ENCODE peak calls at places on chromosome X, in five cellular contexts. M is GM23248; J is stimulated activated CD4-positive, alpha-beta T cell treated with anti-CD3 and anti-CD28 coated beads, Interleukin-4, amount 100 ng/mL, for 4 hours; G is AG09309; X is cardiac muscle cell. E is an unnamed sample.

GRCh38 chrX:103338663-103339062 is 8.6 kb downstream of the TCEAL7 start:
- DNase-seq in M (no peak), J (no peak), G (no peak), X (no peak), E (no peak)

GRCh38 chrX:43627147-43627546 is 29.0 kb upstream of the MAOA start:
- DNase-seq in M (no peak), J (no peak), G (no peak), X (no peak), E (no peak)

GRCh38 chrX:69189972-69190371 is 24.7 kb upstream of the PJA1 start:
- DNase-seq in M (no peak), J (no peak), G (no peak), X (peak; percentile 72), E (no peak)

GRCh38 chrX:10744011-10744410 is 123.6 kb upstream of the MID1 start:
- DNase-seq in M (no peak), J (no peak), G (no peak), X (no peak), E (no peak)

GRCh38 chrX:18674417-18674787 is 2.5 kb upstream of the RS1 start:
- DNase-seq in M (no peak), J (peak; percentile 7), G (no peak), X (no peak), E (peak; percentile 6)

GRCh38 chrX:65689377-65689776 is 21.9 kb downstream of the MSN start:
- DNase-seq in M (no peak), J (no peak), G (no peak), X (no peak), E (no peak)

GRCh38 chrX:24341795-24342194 is 18.6 kb upstream of the SUPT20HL1 start:
- DNase-seq in M (peak; percentile 85), J (no peak), G (peak; percentile 64), X (peak; percentile 59), E (peak; percentile 4)

GRCh38 chrX:108299101-108299591 is 139.1 kb downstream of the COL4A6 start:
- DNase-seq in M (peak; percentile 38), J (no peak), G (no peak), X (peak; percentile 51), E (no peak)

GRCh38 chrX:97563531-97564133 is 679.9 kb downstream of the RPA4 start:
- DNase-seq in M (peak; percentile 78), J (peak; percentile 48), G (peak; percentile 18), X (peak; percentile 79), E (peak; percentile 41)

GRCh38 chrX:49230500-49231232 is 2.5 kb downstream of the CACNA1F start:
- DNase-seq in M (peak; percentile 34), J (peak; percentile 50), G (no peak), X (no peak), E (no peak)

GRCh38 chrX:11792461-11793421 is 34.7 kb downstream of the MSL3 start:
- DNase-seq in M (no peak), J (peak; percentile 77), G (no peak), X (peak; percentile 7), E (no peak)

GRCh38 chrX:2670978-2671377 is 20.1 kb upstream of the CD99 start:
- DNase-seq in M (no peak), J (no peak), G (no peak), X (no peak), E (no peak)

GRCh38 chrX:17082831-17083230 is 136.4 kb downstream of the REPS2 start:
- DNase-seq in M (peak; percentile 25), J (no peak), G (no peak), X (no peak), E (no peak)

GRCh38 chrX:40996886-40997530 is 88.2 kb upstream of the USP9X start:
- DNase-seq in M (peak; percentile 66), J (no peak), G (peak; percentile 42), X (peak; percentile 96), E (no peak)

GRCh38 chrX:65575024-65575423 is 40.4 kb upstream of the LAS1L start:
- DNase-seq in M (peak; percentile 24), J (no peak), G (no peak), X (no peak), E (no peak)

GRCh38 chrX:46873746-46874145 is 36.9 kb downstream of the RP2 start:
- DNase-seq in M (no peak), J (no peak), G (no peak), X (no peak), E (no peak)

GRCh38 chrX:16368696-16369095 is 201.4 kb downstream of the MAGEB17 start:
- DNase-seq in M (no peak), J (no peak), G (no peak), X (no peak), E (no peak)

GRCh38 chrX:48487362-48487785 is 11.4 kb downstream of the FTSJ1 start:
- DNase-seq in M (peak; percentile 85), J (no peak), G (peak; percentile 97), X (peak; percentile 90), E (no peak)

GRCh38 chrX:38484607-38485498 is 76.5 kb upstream of the TSPAN7 start:
- DNase-seq in M (no peak), J (no peak), G (no peak), X (no peak), E (no peak)

GRCh38 chrX:9875801-9876200 is 89.6 kb downstream of the SHROOM2 start:
- DNase-seq in M (no peak), J (no peak), G (no peak), X (no peak), E (no peak)

GRCh38 chrX:1592863-1593201 is 1.4 kb downstream of the AKAP17A start:
- DNase-seq in M (peak; percentile 56), J (no peak), G (no peak), X (peak; percentile 36), E (no peak)

GRCh38 chrX:16445166-16445752 is 204.7 kb upstream of the S100G start:
- DNase-seq in M (peak; percentile 41), J (peak; percentile 34), G (no peak), X (peak; percentile 31), E (peak; percentile 23)

GRCh38 chrX:51852621-51853020 is 40.8 kb upstream of the MAGED1 start:
- DNase-seq in M (no peak), J (no peak), G (no peak), X (no peak), E (no peak)

GRCh38 chrX:151634937-151635336 is 60.3 kb upstream of the PRRG3 start:
- DNase-seq in M (no peak), J (no peak), G (no peak), X (no peak), E (no peak)

GRCh38 chrX:121858867-121859647 is 811.6 kb downstream of the GLUD2 start:
- DNase-seq in M (no peak), J (no peak), G (no peak), X (no peak), E (no peak)

GRCh38 chrX:121150217-121150616 is 102.8 kb downstream of the GLUD2 start:
- DNase-seq in M (no peak), J (no peak), G (no peak), X (no peak), E (no peak)

GRCh38 chrX:38154340-38154739 is 66.3 kb downstream of the SRPX start:
- DNase-seq in M (no peak), J (no peak), G (no peak), X (no peak), E (no peak)

GRCh38 chrX:74383611-74384010 is 37.7 kb upstream of the SLC16A2 start:
- DNase-seq in M (peak; percentile 61), J (no peak), G (peak; percentile 16), X (peak; percentile 74), E (peak; percentile 29)

GRCh38 chrX:1026263-1027015 is 186.0 kb downstream of the CRLF2 start:
- DNase-seq in M (no peak), J (no peak), G (no peak), X (no peak), E (no peak)

GRCh38 chrX:115284877-115285276 is 4.6 kb upstream of the LUZP4 start:
- DNase-seq in M (no peak), J (no peak), G (no peak), X (peak; percentile 8), E (no peak)